ENCODE peak calls at places on chromosomes 6 and 20, in six cellular contexts. P is body of pancreas, B is HCT116, J is GM12892, Z is IMR-90, N is ovary. T is an unnamed sample.
A peak's percentile ranks its signal among the peaks of the same experiment; 100 is the strongest.

GRCh38 chr6:111469543-111469942 is 13.5 kb downstream of the REV3L start:
- DNase-seq in J (no peak), N (no peak), Z (no peak), P (no peak), B (no peak), T (no peak)

GRCh38 chr20:47008842-47009518 is 114.3 kb downstream of the EYA2 start:
- DNase-seq in B (no peak), P (no peak), N (no peak), J (no peak), Z (no peak), T (no peak)

GRCh38 chr6:69894578-69895347 is 28.4 kb downstream of the COL19A1 start:
- DNase-seq in Z (peak; percentile 53), N (no peak), B (no peak), P (no peak), J (no peak), T (no peak)

GRCh38 chr6:150298029-150298380 is 70.8 kb upstream of the IYD start:
- DNase-seq in J (no peak), P (no peak), N (no peak), B (no peak), Z (no peak), T (no peak)

GRCh38 chr6:150937126-150937906 is 71.8 kb downstream of the MTHFD1L start:
- DNase-seq in N (no peak), J (no peak), P (peak; percentile 19), B (no peak), Z (no peak), T (no peak)

GRCh38 chr6:18212231-18212630 is 52.1 kb downstream of the DEK start:
- DNase-seq in B (no peak), P (no peak), Z (no peak), J (no peak), N (no peak), T (no peak)

GRCh38 chr20:49851991-49852390 is 39.4 kb downstream of the SLC9A8 start:
- DNase-seq in J (no peak), N (no peak), B (no peak), Z (no peak), P (no peak), T (no peak)

GRCh38 chr6:147841749-147842148 is 333.3 kb downstream of the SAMD5 start:
- DNase-seq in P (no peak), J (no peak), N (no peak), B (no peak), Z (no peak), T (no peak)

GRCh38 chr20:25580711-25581110 is 4.6 kb downstream of the NINL start:
- DNase-seq in Z (peak; percentile 27), N (no peak), P (no peak), J (no peak), B (no peak), T (no peak)

GRCh38 chr6:169231790-169232506 is 21.7 kb downstream of the THBS2 start:
- DNase-seq in J (no peak), N (no peak), Z (no peak), B (no peak), P (no peak), T (no peak)

GRCh38 chr6:89122625-89123024 is 4.8 kb upstream of the SRSF12 start:
- DNase-seq in J (no peak), B (peak; percentile 21), P (no peak), Z (peak; percentile 52), N (no peak), T (no peak)

GRCh38 chr6:43628392-43629103 is 516 bp downstream of the GTPBP2 start:
- DNase-seq in N (peak; percentile 67), P (peak; percentile 54), J (peak; percentile 53), Z (peak; percentile 34), B (peak; percentile 37), T (peak; percentile 63)

GRCh38 chr6:122719176-122719575 is 60.3 kb upstream of the FABP7 start:
- DNase-seq in B (no peak), Z (no peak), P (no peak), J (no peak), N (no peak), T (no peak)

GRCh38 chr6:137928286-137928685 is 61.2 kb downstream of the TNFAIP3 start:
- DNase-seq in J (no peak), N (no peak), B (no peak), P (no peak), Z (no peak), T (no peak)

GRCh38 chr6:2579241-2579761 is 171.4 kb downstream of the MYLK4 start:
- DNase-seq in Z (peak; percentile 46), N (no peak), J (no peak), P (no peak), B (no peak), T (no peak)

GRCh38 chr6:46632053-46632452 is 20.6 kb downstream of the CYP39A1 start:
- DNase-seq in Z (no peak), N (no peak), B (no peak), J (no peak), P (no peak), T (no peak)

GRCh38 chr20:43721097-43721428 is 5.7 kb downstream of the GTSF1L start:
- DNase-seq in B (no peak), Z (no peak), N (no peak), P (no peak), J (no peak), T (no peak)

GRCh38 chr6:161272600-161273355 is 1.1 kb downstream of the AGPAT4 start:
- DNase-seq in J (no peak), P (peak; percentile 51), B (peak; percentile 3), Z (peak; percentile 59), N (no peak), T (no peak)

GRCh38 chr20:21280496-21281016 is 22.6 kb upstream of the XRN2 start:
- DNase-seq in P (no peak), J (no peak), N (no peak), Z (no peak), B (no peak), T (no peak)

GRCh38 chr20:48725589-48725991 is 102.2 kb downstream of the PREX1 start:
- DNase-seq in J (no peak), B (peak; percentile 21), Z (peak; percentile 7), P (no peak), N (no peak), T (peak; percentile 70)

GRCh38 chr20:44247131-44247571 is at the start of gene GDAP1L1:
- DNase-seq in Z (no peak), N (peak; percentile 40), B (no peak), P (peak; percentile 16), J (no peak), T (no peak)

GRCh38 chr20:60642048-60642447 is 610.0 kb upstream of the CDH4 start:
- DNase-seq in Z (no peak), B (no peak), P (no peak), J (no peak), N (no peak), T (no peak)

GRCh38 chr20:60636417-60636816 is 615.6 kb upstream of the CDH4 start:
- DNase-seq in N (no peak), Z (no peak), J (no peak), P (no peak), B (no peak), T (no peak)

GRCh38 chr20:60634773-60635172 is 617.3 kb upstream of the CDH4 start:
- DNase-seq in P (no peak), N (no peak), B (no peak), J (no peak), Z (no peak), T (no peak)

GRCh38 chr20:60637801-60638200 is 614.3 kb upstream of the CDH4 start:
- DNase-seq in Z (no peak), N (no peak), B (no peak), P (no peak), J (no peak), T (no peak)

DNA sequence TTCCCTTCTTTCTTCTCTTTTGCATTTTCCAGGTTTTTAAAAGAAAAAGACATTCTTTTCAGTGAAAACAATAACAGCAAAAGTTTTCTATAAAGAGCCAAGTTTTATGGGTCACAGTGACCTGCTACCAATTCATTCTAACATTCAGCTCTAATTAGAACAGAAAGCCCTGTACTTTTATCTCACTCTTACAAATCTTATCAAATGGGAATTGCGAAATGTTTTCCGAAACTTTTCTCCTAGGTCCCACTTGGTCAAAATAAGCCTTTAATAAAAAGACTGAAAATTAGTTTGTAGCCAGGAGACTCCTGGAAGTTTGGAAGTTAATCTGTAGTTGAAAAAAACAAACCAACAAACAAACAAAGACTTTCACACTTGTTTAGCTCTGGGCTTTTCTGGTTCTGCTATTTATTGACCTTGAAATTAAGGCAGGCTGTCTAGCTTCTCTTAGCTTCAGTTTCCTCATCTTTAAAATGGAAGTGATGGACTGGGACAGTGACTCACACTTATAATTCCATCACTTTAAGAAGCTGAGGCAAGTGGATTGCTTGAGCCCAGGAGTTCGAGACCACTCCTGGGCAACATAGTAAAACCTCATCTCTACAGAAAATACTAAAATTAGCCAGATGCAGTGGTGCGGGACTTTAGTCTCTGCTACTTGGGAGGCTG is 613.5 kb upstream of the CDH4 start:
- DNase-seq in J (no peak), Z (no peak), B (no peak), N (no peak), P (no peak), T (no peak)
- TF ChIP-seq POLR2A in J (no peak), Z (no peak), B (no peak), N (no peak), P (no peak), T (no peak)

DNA sequence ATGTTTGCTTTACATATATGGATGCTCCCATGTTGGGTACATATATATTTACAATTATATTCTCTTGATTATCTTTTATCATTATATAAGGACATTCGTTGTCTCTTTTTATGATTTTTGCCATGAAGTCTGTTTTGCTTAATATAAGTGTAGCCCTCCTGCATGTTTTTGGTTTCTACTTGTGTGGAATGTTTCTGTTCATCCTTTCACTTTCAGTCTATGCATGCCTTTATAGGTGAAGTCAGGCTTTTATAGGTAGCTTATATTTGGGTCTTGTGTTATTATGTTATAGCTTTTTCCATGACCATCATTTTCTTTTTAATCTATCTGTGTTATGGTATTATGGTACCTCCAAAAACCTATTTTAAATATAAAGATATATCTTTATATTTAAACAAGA is 612.5 kb upstream of the HS3ST5 start:
- DNase-seq in J (no peak), B (no peak), Z (no peak), P (no peak), N (no peak), T (no peak)
- TF ChIP-seq POLR2A in J (no peak), B (no peak), Z (no peak), P (no peak), N (no peak), T (no peak)

DNA sequence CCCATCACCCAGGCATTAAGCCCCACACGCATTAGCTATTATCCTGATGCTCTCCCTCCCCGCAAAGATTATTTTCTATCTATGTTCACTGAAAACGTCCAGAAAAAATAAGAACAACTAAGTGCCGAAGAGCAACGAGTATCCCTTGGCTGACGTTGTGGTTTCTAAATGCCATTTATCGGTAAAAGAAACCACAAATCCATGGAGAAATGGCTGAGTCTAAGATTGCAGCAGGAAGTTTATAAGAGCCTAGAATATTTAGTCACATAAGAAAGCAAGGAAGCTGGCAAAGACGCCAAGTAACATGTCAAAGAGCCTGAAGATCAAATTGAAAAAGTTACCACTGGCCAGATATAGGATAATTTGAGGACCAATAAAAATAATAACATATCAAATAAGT is 18.1 kb upstream of the NOX3 start:
- DNase-seq in J (no peak), B (no peak), N (no peak), P (no peak), Z (no peak), T (no peak)
- TF ChIP-seq POLR2A in J (no peak), B (no peak), N (no peak), P (no peak), Z (no peak), T (no peak)

DNA sequence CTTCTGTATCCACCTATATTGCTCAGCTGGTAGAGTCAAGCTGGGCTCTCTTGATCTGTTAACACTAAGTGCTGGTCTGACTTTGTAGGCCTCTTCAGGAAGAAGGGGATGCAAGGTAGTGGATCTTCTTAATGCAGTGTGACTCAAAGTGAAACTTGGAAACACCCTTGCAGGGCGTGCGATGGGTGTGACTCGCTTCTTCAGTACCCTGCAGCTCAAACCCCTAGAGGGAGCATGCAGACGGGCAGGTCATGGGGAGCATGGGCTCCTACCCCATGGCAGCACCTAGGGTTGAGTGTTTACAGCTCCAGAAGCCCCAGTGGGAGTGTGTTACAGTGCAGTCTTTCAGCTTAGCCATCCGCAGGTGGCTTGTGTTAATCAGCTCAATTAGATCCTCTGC is 757 bp upstream of the SAMD3 start:
- DNase-seq in Z (no peak), J (peak; percentile 22), N (no peak), P (no peak), B (no peak), T (no peak)
- TF ChIP-seq POLR2A in Z (no peak), J (no peak), N (no peak), P (no peak), B (no peak), T (no peak)